ENCODE peak calls at places on chromosomes 12 and 14, in five cellular contexts. U, H, R, X and I are unnamed samples.

GRCh38 chr14:35399083-35399807 is 5.3 kb downstream of the NFKBIA start:
- DNase-seq in U (peak; percentile 34), H (no peak), R (no peak), X (no peak), I (no peak)

GRCh38 chr14:35332517-35333346 is 40.5 kb downstream of the PSMA6 start:
- DNase-seq in U (peak; percentile 75), H (no peak), R (peak; percentile 40), X (peak; percentile 73), I (no peak)

GRCh38 chr12:99029502-99030271 is 384.6 kb downstream of the APAF1 start:
- DNase-seq in U (no peak), H (no peak), R (no peak), X (no peak), I (no peak)

GRCh38 chr12:82279597-82279996 is 78.6 kb downstream of the CCDC59 start:
- DNase-seq in U (no peak), H (no peak), R (no peak), X (no peak), I (no peak)

GRCh38 chr12:108282676-108283075 is 56.4 kb downstream of the CMKLR1 start:
- DNase-seq in U (no peak), H (no peak), R (no peak), X (no peak), I (no peak)

GRCh38 chr14:81831128-81831815 is 297.6 kb upstream of the SEL1L start:
- DNase-seq in U (peak; percentile 51), H (peak; percentile 14), R (no peak), X (no peak), I (no peak)

GRCh38 chr14:105702275-105702817 is 176.0 kb downstream of the TMEM121 start:
- DNase-seq in U (no peak), H (no peak), R (no peak), X (no peak), I (peak; percentile 37)

GRCh38 chr12:91058821-91059220 is 997 bp upstream of the KERA start:
- DNase-seq in U (no peak), H (no peak), R (no peak), X (no peak), I (no peak)

GRCh38 chr12:53995311-53996187 is 4.4 kb upstream of the HOXC9 start:
- DNase-seq in U (peak; percentile 71), H (no peak), R (peak; percentile 40), X (no peak), I (no peak)

GRCh38 chr12:93419388-93420034 is 22.2 kb downstream of the UBE2N start:
- DNase-seq in U (peak; percentile 54), H (no peak), R (no peak), X (no peak), I (peak; percentile 33)

GRCh38 chr14:32697704-32698103 is 241.0 kb upstream of the NPAS3 start:
- DNase-seq in U (no peak), H (no peak), R (no peak), X (no peak), I (no peak)

GRCh38 chr12:29187756-29188155 is 38.7 kb downstream of the FAR2 start:
- DNase-seq in U (no peak), H (no peak), R (no peak), X (no peak), I (no peak)

GRCh38 chr12:16870845-16871244 is 264.9 kb upstream of the LMO3 start:
- DNase-seq in U (no peak), H (no peak), R (no peak), X (no peak), I (no peak)

GRCh38 chr12:15323530-15323929 is 1.2 kb downstream of the PTPRO start:
- DNase-seq in U (no peak), H (no peak), R (no peak), X (no peak), I (no peak)

GRCh38 chr14:45150386-45150890 is 14.7 kb downstream of the FANCM start:
- DNase-seq in U (no peak), H (no peak), R (no peak), X (no peak), I (no peak)

GRCh38 chr12:10098762-10099161 is at the start of gene CLEC1A:
- DNase-seq in U (peak; percentile 41), H (no peak), R (no peak), X (no peak), I (no peak)

GRCh38 chr12:120944645-120945217 is 33.6 kb upstream of the HNF1A start:
- DNase-seq in U (peak; percentile 68), H (peak; percentile 22), R (peak; percentile 67), X (peak; percentile 69), I (peak; percentile 31)

GRCh38 chr12:143964-144649 is 69.8 kb downstream of the SLC6A12 start:
- DNase-seq in U (peak; percentile 87), H (no peak), R (peak; percentile 60), X (peak; percentile 77), I (no peak)

GRCh38 chr12:27969901-27970390 is 2.6 kb downstream of the PTHLH start:
- DNase-seq in U (peak; percentile 76), H (peak; percentile 22), R (peak; percentile 72), X (peak; percentile 37), I (peak; percentile 79)

GRCh38 chr12:9039397-9039977 is 50.1 kb downstream of the KLRG1 start:
- DNase-seq in U (peak; percentile 75), H (no peak), R (no peak), X (no peak), I (no peak)

GRCh38 chr12:115384391-115384790 is 700.4 kb upstream of the TBX3 start:
- DNase-seq in U (no peak), H (no peak), R (no peak), X (no peak), I (no peak)

GRCh38 chr14:88300817-88301216 is 22.3 kb downstream of the KCNK10 start:
- DNase-seq in U (peak; percentile 30), H (no peak), R (no peak), X (no peak), I (no peak)

GRCh38 chr12:6039894-6040601 is 84.4 kb downstream of the VWF start:
- DNase-seq in U (peak; percentile 84), H (no peak), R (peak; percentile 54), X (peak; percentile 49), I (no peak)

GRCh38 chr12:20472089-20472488 is 103.8 kb downstream of the PDE3A start:
- DNase-seq in U (no peak), H (no peak), R (no peak), X (no peak), I (no peak)

GRCh38 chr12:3520168-3520567 is 29.2 kb downstream of the PRMT8 start:
- DNase-seq in U (no peak), H (no peak), R (peak; percentile 63), X (peak; percentile 22), I (no peak)

GRCh38 chr12:131132118-131132892 is 178.6 kb downstream of the ADGRD1 start:
- DNase-seq in U (peak; percentile 88), H (peak; percentile 62), R (peak; percentile 64), X (peak; percentile 67), I (peak; percentile 64)
- TF ChIP-seq CTCF in U (peak; percentile 88), H (peak; percentile 77), R (no peak), X (peak; percentile 75), I (peak; percentile 86)

GRCh38 chr12:65656904-65657351 is 167.4 kb upstream of the HMGA2 start:
- DNase-seq in U (no peak), H (no peak), R (no peak), X (no peak), I (peak; percentile 2)
- H3K4me3 ChIP-seq in U (no peak overlapping the region), H (no peak overlapping the region), R (no peak overlapping the region), X (no peak overlapping the region), I (no peak overlapping the region)

GRCh38 chr12:111745201-111745600 is 21.5 kb upstream of the ALDH2 start:
- DNase-seq in U (no peak), H (no peak), R (no peak), X (no peak), I (no peak)

GRCh38 chr12:111749391-111749790 is 17.3 kb upstream of the ALDH2 start:
- DNase-seq in U (no peak), H (no peak), R (no peak), X (no peak), I (no peak)

GRCh38 chr12:111748195-111748803 is 18.4 kb upstream of the ALDH2 start:
- DNase-seq in U (no peak), H (no peak), R (no peak), X (no peak), I (no peak)

GRCh38 chr12:111747333-111747732 is 19.4 kb upstream of the ALDH2 start:
- DNase-seq in U (no peak), H (no peak), R (no peak), X (no peak), I (no peak)

GRCh38 chr12:111748867-111749266 is 17.9 kb upstream of the ALDH2 start:
- DNase-seq in U (no peak), H (no peak), R (no peak), X (no peak), I (no peak)
- H3K27me3 ChIP-seq in U (no peaks in the 10 kb centered on the region), H (no peaks in the 10 kb centered on the region), R (no peaks in the 10 kb centered on the region), X (no peaks in the 10 kb centered on the region), I (no peaks in the 10 kb centered on the region)

GRCh38 chr12:124510301-124510970 is 57.0 kb downstream of the NCOR2 start:
- DNase-seq in U (no peak), H (no peak), R (peak; percentile 34), X (peak; percentile 45), I (no peak)
- TF ChIP-seq CTCF in U (peak; percentile 11), H (no peak), R (no peak), X (no peak), I (no peak)